ENCODE peak calls at places on chromosome 7, in ten cellular contexts. J is fibroblast of lung, Q is right lobe of liver, X is epithelial cell of esophagus, E is progenitor cell of endocrine pancreas, V is uterus, A is foreskin fibroblast, N is neural progenitor cell, R is vagina, I is nephron progenitor cell. O is an unnamed sample.

GRCh38 chr7:102883098-102883860 is 29.5 kb upstream of the LRRC17 start:
- DNase-seq in J (peak), Q (no peak), X (peak), E (no peak), V (no peak), A (peak), N (no peak), R (no peak), I (no peak), O (peak)

GRCh38 chr7:29511337-29511736 is 52.3 kb upstream of the PRR15 start:
- DNase-seq in J (no peak), Q (no peak), X (no peak), E (no peak), V (no peak), A (no peak), N (no peak), R (no peak), I (no peak), O (no peak)

GRCh38 chr7:14457567-14458453 is 444.7 kb downstream of the DGKB start:
- DNase-seq in J (peak), Q (peak), X (peak), E (peak), V (peak), A (peak), N (peak), R (no peak), I (peak), O (peak)

GRCh38 chr7:43058271-43059066 is 54.0 kb upstream of the HECW1 start:
- DNase-seq in J (no peak), Q (no peak), X (no peak), E (no peak), V (no peak), A (no peak), N (no peak), R (no peak), I (no peak), O (no peak)

GRCh38 chr7:137449016-137449415 is 105.5 kb upstream of the PTN start:
- DNase-seq in J (peak), Q (no peak), X (no peak), E (no peak), V (no peak), A (no peak), N (no peak), R (no peak), I (no peak), O (no peak)

GRCh38 chr7:1571261-1571650 is 1.4 kb upstream of the PSMG3 start:
- DNase-seq in J (peak), Q (no peak), X (peak), E (no peak), V (no peak), A (peak), N (no peak), R (no peak), I (no peak), O (peak)

GRCh38 chr7:126845331-126845730 is 407.4 kb downstream of the GRM8 start:
- DNase-seq in J (no peak), Q (no peak), X (no peak), E (no peak), V (no peak), A (no peak), N (no peak), R (no peak), I (no peak), O (peak)

GRCh38 chr7:82740246-82740848 is 296.8 kb upstream of the CACNA2D1 start:
- DNase-seq in J (peak), Q (peak), X (peak), E (peak), V (no peak), A (peak), N (peak), R (no peak), I (peak), O (peak)

GRCh38 chr7:116242177-116242576 is 31.8 kb downstream of the TES start:
- DNase-seq in J (no peak), Q (no peak), X (no peak), E (no peak), V (no peak), A (peak), N (no peak), R (no peak), I (no peak), O (peak)

GRCh38 chr7:102891693-102892261 is 21.0 kb upstream of the LRRC17 start:
- DNase-seq in J (peak), Q (no peak), X (peak), E (no peak), V (peak), A (peak), N (no peak), R (no peak), I (no peak), O (peak)

GRCh38 chr7:5477723-5478531 is 54.3 kb upstream of the TNRC18 start:
- DNase-seq in J (no peak), Q (no peak), X (no peak), E (no peak), V (no peak), A (peak), N (peak), R (no peak), I (peak), O (no peak)
- TF ChIP-seq CTCF in J (no peak), Q (no peak), X (no peak), E (peak), V (no peak), A (peak), N (peak), R (no peak), I (peak), O (peak)

GRCh38 chr7:151447901-151448260 is 7.9 kb upstream of the CRYGN start:
- DNase-seq in J (no peak), Q (no peak), X (no peak), E (no peak), V (no peak), A (no peak), N (no peak), R (no peak), I (no peak), O (no peak)
- TF ChIP-seq CTCF in J (no peak), Q (no peak), X (no peak), E (no peak), V (no peak), A (no peak), N (no peak), R (no peak), I (no peak), O (no peak)

GRCh38 chr7:53900856-53901528 is 641.2 kb upstream of the VSTM2A start:
- DNase-seq in J (no peak), Q (no peak), X (no peak), E (no peak), V (no peak), A (no peak), N (no peak), R (no peak), I (no peak), O (no peak)
- TF ChIP-seq CTCF in J (no peak), Q (no peak), X (no peak), E (peak), V (no peak), A (no peak), N (no peak), R (no peak), I (no peak), O (no peak)

GRCh38 chr7:39924122-39924521 is 25.9 kb upstream of the CDK13 start:
- DNase-seq in J (no peak), Q (no peak), X (no peak), E (no peak), V (no peak), A (no peak), N (no peak), R (no peak), I (no peak), O (no peak)

GRCh38 chr7:39921505-39922250 is 28.4 kb upstream of the CDK13 start:
- DNase-seq in J (no peak), Q (no peak), X (peak), E (no peak), V (no peak), A (peak), N (peak), R (no peak), I (no peak), O (no peak)

GRCh38 chr7:39919646-39920045 is 30.4 kb upstream of the CDK13 start:
- DNase-seq in J (no peak), Q (peak), X (no peak), E (no peak), V (no peak), A (no peak), N (no peak), R (no peak), I (no peak), O (no peak)

GRCh38 chr7:39923086-39923485 is 27.0 kb upstream of the CDK13 start:
- DNase-seq in J (no peak), Q (no peak), X (no peak), E (no peak), V (no peak), A (no peak), N (no peak), R (no peak), I (no peak), O (no peak)

DNA sequence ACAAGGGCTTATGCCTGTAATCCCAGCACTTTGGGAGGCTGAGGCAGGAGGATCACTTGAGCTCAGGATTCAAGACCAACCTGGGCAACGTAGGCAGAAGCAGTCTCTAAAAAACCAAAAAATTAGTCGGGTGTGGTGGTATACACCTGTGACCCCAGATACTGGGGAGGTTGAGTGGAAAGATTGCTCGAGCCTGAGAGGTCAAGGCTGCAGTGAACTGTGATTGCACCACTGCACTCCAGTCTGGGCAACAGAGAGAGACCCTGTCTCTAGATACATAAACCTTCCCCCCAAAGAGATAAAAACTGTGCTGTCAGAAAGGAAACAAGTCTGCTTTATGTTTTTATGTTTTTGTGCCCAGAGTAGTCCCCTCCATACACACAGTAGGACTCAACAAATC is 27.5 kb upstream of the CDK13 start:
- DNase-seq in J (no peak), Q (no peak), X (no peak), E (no peak), V (no peak), A (no peak), N (no peak), R (no peak), I (no peak), O (no peak)
- TF ChIP-seq CTCF in J (no peak), Q (no peak), X (no peak), E (no peak), V (no peak), A (no peak), N (no peak), R (no peak), I (no peak), O (no peak)

O was measured in fibroblast of the aortic adventitia.